ENCODE peak calls at places on chromosomes 1 and 21, in six cellular contexts. I is AG04449, O is RCC 7860, W is mesendoderm, L is fibroblast of the aortic adventitia, Q is mesenteric fat pad. Y is an unnamed sample.

GRCh38 chr1:155052412-155053400 is 1.6 kb downstream of the ADAM15 start:
- DNase-seq in L (no peak), I (no peak), Q (no peak), O (no peak), W (no peak), Y (no peak)

GRCh38 chr1:10755977-10756521 is 40.4 kb downstream of the CASZ1 start:
- DNase-seq in I (no peak), W (no peak), L (peak; percentile 6), Q (no peak), O (peak; percentile 40), Y (no peak)

GRCh38 chr1:76142771-76143540 is 68.4 kb downstream of the ST6GALNAC3 start:
- DNase-seq in W (peak; percentile 17), Q (no peak), I (no peak), L (no peak), O (no peak), Y (no peak)

GRCh38 chr1:23177031-23177430 is 8.4 kb upstream of the LUZP1 start:
- DNase-seq in O (no peak), Q (no peak), I (no peak), W (no peak), L (no peak), Y (no peak)

GRCh38 chr1:21295059-21295401 is 4.8 kb upstream of the ECE1 start:
- DNase-seq in W (no peak), I (no peak), L (peak; percentile 55), Q (no peak), O (peak; percentile 94), Y (no peak)

GRCh38 chr1:156308078-156308477 is 9.0 kb upstream of the VHLL start:
- DNase-seq in O (no peak), Q (no peak), W (no peak), L (peak; percentile 40), I (peak; percentile 9), Y (no peak)

GRCh38 chr1:82269466-82269865 is 468.7 kb downstream of the ADGRL2 start:
- DNase-seq in I (no peak), L (peak; percentile 77), Q (no peak), O (no peak), W (peak; percentile 86), Y (no peak)

GRCh38 chr1:40011198-40011597 is 29.3 kb upstream of the CAP1 start:
- DNase-seq in L (no peak), Q (no peak), W (no peak), I (no peak), O (no peak), Y (no peak)

GRCh38 chr1:227769601-227770494 is 34.6 kb downstream of the SNAP47 start:
- DNase-seq in Q (no peak), L (no peak), O (no peak), I (no peak), W (no peak), Y (no peak)

GRCh38 chr1:73040811-73041210 is 758.5 kb upstream of the NEGR1 start:
- DNase-seq in Q (no peak), L (no peak), I (no peak), W (peak; percentile 19), O (no peak), Y (no peak)

GRCh38 chr1:231040019-231040799 is at the start of gene FAM89A:
- DNase-seq in Q (peak; percentile 90), L (peak; percentile 3), I (no peak), W (peak; percentile 23), O (no peak), Y (no peak)

GRCh38 chr1:224217655-224218615 is 34.9 kb downstream of the DEGS1 start:
- DNase-seq in I (no peak), W (no peak), Q (no peak), O (no peak), L (no peak), Y (no peak)

GRCh38 chr1:35876988-35877387 is 6.0 kb upstream of the AGO1 start:
- DNase-seq in L (peak; percentile 38), I (no peak), Q (no peak), W (peak; percentile 57), O (no peak), Y (no peak)

GRCh38 chr1:220528049-220528678 is at the start of gene MARK1:
- DNase-seq in W (peak; percentile 76), L (peak; percentile 1), O (no peak), Q (no peak), I (no peak), Y (no peak)

GRCh38 chr1:209900734-209901133 is 37.3 kb upstream of the SYT14 start:
- DNase-seq in W (no peak), Q (no peak), I (no peak), L (peak; percentile 73), O (peak; percentile 87), Y (peak; percentile 32)

GRCh38 chr21:34730756-34731445 is 62.1 kb downstream of the CLIC6 start:
- DNase-seq in O (no peak), W (no peak), I (no peak), Q (no peak), L (no peak), Y (no peak)

GRCh38 chr1:55213885-55214213 is 1.3 kb downstream of the USP24 start:
- DNase-seq in I (no peak), O (no peak), Q (no peak), L (no peak), W (no peak), Y (no peak)

GRCh38 chr1:234538930-234539649 is 60.1 kb upstream of the TARBP1 start:
- DNase-seq in W (no peak), I (no peak), Q (no peak), L (no peak), O (no peak), Y (no peak)

GRCh38 chr1:90616395-90616794 is 100.7 kb downstream of the BARHL2 start:
- DNase-seq in Q (no peak), I (no peak), W (peak; percentile 70), O (no peak), L (no peak), Y (no peak)

GRCh38 chr1:113217447-113218208 is 144.6 kb downstream of the LRIG2 start:
- DNase-seq in I (no peak), Q (no peak), L (no peak), O (no peak), W (peak; percentile 95), Y (no peak)

GRCh38 chr21:36209626-36210171 is 53.1 kb downstream of the DOP1B start:
- DNase-seq in Q (no peak), I (no peak), L (peak; percentile 77), O (peak; percentile 72), W (peak; percentile 90), Y (peak; percentile 28)

GRCh38 chr1:17852383-17852782 is 97.2 kb downstream of the ACTL8 start:
- DNase-seq in I (no peak), O (no peak), L (no peak), W (no peak), Q (no peak), Y (no peak)

GRCh38 chr21:15616864-15617574 is 112.8 kb upstream of the USP25 start:
- DNase-seq in O (no peak), I (no peak), Q (no peak), L (peak; percentile 66), W (no peak), Y (no peak)

GRCh38 chr21:16145052-16145451 is 415.3 kb downstream of the USP25 start:
- DNase-seq in L (no peak), O (no peak), W (no peak), Q (no peak), I (no peak), Y (no peak)

GRCh38 chr21:42013338-42013737 is 3.2 kb upstream of the ZBTB21 start:
- DNase-seq in I (no peak), W (no peak), O (no peak), Q (no peak), L (no peak), Y (no peak)

GRCh38 chr1:230011333-230012092 is 55.5 kb upstream of the GALNT2 start:
- DNase-seq in I (no peak), L (no peak), W (no peak), O (no peak), Q (no peak), Y (no peak)

GRCh38 chr21:33036430-33037162 is 10.9 kb downstream of the OLIG2 start:
- DNase-seq in Q (no peak), W (peak; percentile 21), O (peak; percentile 63), L (peak; percentile 58), I (no peak), Y (peak; percentile 13)

GRCh38 chr1:243525085-243525487 is 269.2 kb downstream of the SDCCAG8 start:
- DNase-seq in Q (no peak), I (no peak), O (peak; percentile 85), L (peak; percentile 92), W (no peak), Y (peak; percentile 40)

GRCh38 chr1:3284691-3285090 is 169.8 kb upstream of the ARHGEF16 start:
- DNase-seq in Q (no peak), W (no peak), O (no peak), L (no peak), I (no peak), Y (no peak)

GRCh38 chr1:167593860-167594259 is 36.2 kb upstream of the RCSD1 start:
- DNase-seq in O (no peak), I (no peak), L (no peak), Q (no peak), W (no peak), Y (no peak)